ENCODE peak calls at places on chromosomes 13 and 19, in eight cellular contexts. F is tibial artery, K is suprapubic skin, S is spleen, D is body of pancreas, H is pancreas, Z is colonic mucosa, B is fibroblast of lung. U is an unnamed sample.

GRCh38 chr13:25371608-25372274 is at the start of gene ATP8A2:
- DNase-seq in F (no peak), K (no peak), S (no peak), D (no peak), H (no peak), Z (no peak), B (no peak), U (no peak)

GRCh38 chr19:6739884-6740588 is 556 bp downstream of the TRIP10 start:
- DNase-seq in F (no peak), K (no peak), S (peak), D (no peak), H (peak), Z (no peak), B (peak), U (no peak)

GRCh38 chr19:38267780-38268430 is 3.5 kb downstream of the SPINT2 start:
- DNase-seq in F (no peak), K (no peak), S (no peak), D (peak), H (peak), Z (peak), B (no peak), U (peak)

GRCh38 chr13:107743523-107743922 is 471.8 kb downstream of the LIG4 start:
- DNase-seq in F (no peak), K (no peak), S (no peak), D (no peak), H (no peak), Z (no peak), B (no peak), U (no peak)

GRCh38 chr13:20702945-20703784 is at the start of gene IL17D:
- DNase-seq in F (peak), K (no peak), S (peak), D (peak), H (no peak), Z (peak), B (no peak), U (peak)

GRCh38 chr19:3133793-3134116 is 2.1 kb upstream of the GNA15 start:
- DNase-seq in F (no peak), K (no peak), S (no peak), D (no peak), H (no peak), Z (no peak), B (no peak), U (no peak)

GRCh38 chr13:109568273-109568900 is 218.0 kb downstream of the IRS2 start:
- DNase-seq in F (no peak), K (no peak), S (no peak), D (no peak), H (no peak), Z (no peak), B (peak), U (no peak)

GRCh38 chr19:38049105-38049649 is 142.2 kb downstream of the SIPA1L3 start:
- DNase-seq in F (no peak), K (no peak), S (peak), D (no peak), H (no peak), Z (no peak), B (no peak), U (no peak)

GRCh38 chr13:111204438-111205177 is 89.5 kb downstream of the ARHGEF7 start:
- DNase-seq in F (peak), K (no peak), S (no peak), D (peak), H (peak), Z (no peak), B (peak), U (peak)

GRCh38 chr13:45838171-45838745 is 13.3 kb downstream of the SIAH3 start:
- DNase-seq in F (no peak), K (no peak), S (no peak), D (no peak), H (no peak), Z (no peak), B (no peak), U (peak)

GRCh38 chr13:57569981-57570380 is 61.6 kb upstream of the PCDH17 start:
- DNase-seq in F (no peak), K (no peak), S (no peak), D (no peak), H (no peak), Z (no peak), B (no peak), U (no peak)

GRCh38 chr19:17794731-17795494 is at the start of gene B3GNT3:
- DNase-seq in F (no peak), K (no peak), S (no peak), D (peak), H (peak), Z (peak), B (no peak), U (peak)

GRCh38 chr19:45616709-45617027 is 14.7 kb upstream of the GPR4 start:
- DNase-seq in F (no peak), K (no peak), S (no peak), D (peak), H (no peak), Z (no peak), B (no peak), U (no peak)

GRCh38 chr19:45712699-45713067 is 18.0 kb downstream of the FBXO46 start:
- DNase-seq in F (no peak), K (no peak), S (no peak), D (no peak), H (no peak), Z (no peak), B (no peak), U (no peak)

GRCh38 chr19:30085394-30085793 is 143.4 kb downstream of the URI1 start:
- DNase-seq in F (no peak), K (no peak), S (peak), D (peak), H (peak), Z (no peak), B (no peak), U (no peak)

GRCh38 chr13:43861863-43862262 is 17.7 kb downstream of the CCDC122 start:
- DNase-seq in F (no peak), K (no peak), S (no peak), D (no peak), H (no peak), Z (no peak), B (no peak), U (no peak)

GRCh38 chr13:48660356-48661076 is 6.8 kb downstream of the CYSLTR2 start:
- DNase-seq in F (no peak), K (no peak), S (no peak), D (no peak), H (no peak), Z (no peak), B (no peak), U (no peak)

GRCh38 chr13:114118086-114118762 is 14.2 kb downstream of the RASA3 start:
- DNase-seq in F (no peak), K (no peak), S (peak), D (no peak), H (no peak), Z (no peak), B (no peak), U (no peak)

GRCh38 chr13:99384468-99384867 is 77.3 kb upstream of the GPR183 start:
- DNase-seq in F (no peak), K (no peak), S (no peak), D (no peak), H (no peak), Z (no peak), B (no peak), U (no peak)

GRCh38 chr13:92823059-92823458 is 403.5 kb upstream of the GPC6 start:
- DNase-seq in F (no peak), K (no peak), S (no peak), D (no peak), H (no peak), Z (no peak), B (no peak), U (no peak)

GRCh38 chr13:39821977-39822376 is 166.5 kb downstream of the COG6 start:
- DNase-seq in F (no peak), K (no peak), S (no peak), D (no peak), H (no peak), Z (no peak), B (no peak), U (no peak)
- H3K4me3 ChIP-seq in F (no peak), K (no peak), S (no peak), D (no peak), H (no peak), Z (no peak), B (no peak), U (no peak)

GRCh38 chr13:32211788-32212187 is 103.4 kb downstream of the ZAR1L start:
- DNase-seq in F (no peak), K (no peak), S (no peak), D (no peak), H (no peak), Z (no peak), B (peak), U (no peak)
- H3K27ac ChIP-seq in F (peak), K (no peak), S (no peak), D (no peak), H (no peak), Z (no peak), B (peak), U (no peak)

GRCh38 chr13:27966641-27967202 is 2.4 kb downstream of the CDX2 start:
- DNase-seq in F (no peak), K (no peak), S (no peak), D (no peak), H (no peak), Z (peak), B (no peak), U (no peak)

GRCh38 chr13:27965343-27965739 is 3.8 kb downstream of the CDX2 start:
- DNase-seq in F (no peak), K (no peak), S (no peak), D (no peak), H (peak), Z (peak), B (no peak), U (no peak)

GRCh38 chr13:27964741-27965323 is 4.3 kb downstream of the CDX2 start:
- DNase-seq in F (no peak), K (no peak), S (no peak), D (no peak), H (peak), Z (peak), B (no peak), U (no peak)

GRCh38 chr13:27967203-27967735 is 1.8 kb downstream of the CDX2 start:
- DNase-seq in F (no peak), K (no peak), S (no peak), D (no peak), H (no peak), Z (peak), B (no peak), U (no peak)

DNA sequence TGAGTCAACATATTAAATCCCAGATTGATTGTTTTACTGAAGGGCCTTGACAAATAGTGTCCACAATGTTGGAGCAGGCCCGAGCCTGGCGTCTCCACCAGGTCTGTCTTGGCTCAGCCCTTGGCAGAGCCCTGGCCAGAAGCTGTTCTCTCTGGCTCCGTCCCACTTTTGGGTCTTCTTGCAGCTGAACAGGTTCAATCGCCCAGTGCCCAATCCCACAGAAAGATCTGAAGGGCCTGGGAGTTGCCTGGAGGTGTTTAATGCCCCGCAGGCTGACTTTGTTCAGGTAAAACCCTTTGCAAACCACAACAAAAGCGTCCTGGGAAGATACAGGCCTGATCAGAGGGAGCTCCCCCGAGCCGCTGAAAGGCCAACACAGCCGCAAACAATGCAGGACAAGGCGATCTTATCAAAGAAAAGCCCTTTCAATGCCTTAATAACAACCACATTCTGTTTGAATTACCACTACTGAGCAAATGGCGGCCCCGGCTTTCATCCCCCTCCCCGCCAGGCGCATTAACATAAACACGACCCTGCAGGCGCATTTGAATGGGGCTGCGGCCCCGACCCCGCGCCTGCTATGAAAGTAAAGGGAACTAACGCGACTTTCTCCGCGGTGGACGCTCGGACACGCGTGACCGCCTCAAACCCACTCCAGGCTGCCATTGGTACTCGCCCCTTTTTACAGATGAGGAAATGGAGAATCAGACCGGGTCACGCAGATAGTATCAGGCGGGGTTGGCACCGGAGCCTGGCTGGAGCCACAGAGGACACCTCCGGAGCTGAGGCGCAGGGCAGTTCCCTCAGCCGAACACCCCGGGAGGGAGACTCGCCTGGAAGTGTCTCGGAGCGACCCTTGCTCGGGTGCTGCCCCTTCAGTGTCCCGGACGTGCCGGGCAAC is 3.1 kb downstream of the CDX2 start:
- DNase-seq in F (no peak), K (no peak), S (no peak), D (no peak), H (peak), Z (peak), B (no peak), U (no peak)
- TF ChIP-seq CTCF in F (no peak), K (no peak), S (no peak), D (no peak), H (no peak), Z (no peak), B (no peak), U (no peak)

GRCh38 chr13:75430618-75431209 is 51.3 kb downstream of the TBC1D4 start:
- DNase-seq in F (no peak), K (no peak), S (no peak), D (no peak), H (no peak), Z (no peak), B (no peak), U (no peak)
- H3K4me3 ChIP-seq in F (no peak), K (no peak), S (no peak), D (no peak), H (no peak), Z (no peak), B (no peak), U (no peak)

DNA sequence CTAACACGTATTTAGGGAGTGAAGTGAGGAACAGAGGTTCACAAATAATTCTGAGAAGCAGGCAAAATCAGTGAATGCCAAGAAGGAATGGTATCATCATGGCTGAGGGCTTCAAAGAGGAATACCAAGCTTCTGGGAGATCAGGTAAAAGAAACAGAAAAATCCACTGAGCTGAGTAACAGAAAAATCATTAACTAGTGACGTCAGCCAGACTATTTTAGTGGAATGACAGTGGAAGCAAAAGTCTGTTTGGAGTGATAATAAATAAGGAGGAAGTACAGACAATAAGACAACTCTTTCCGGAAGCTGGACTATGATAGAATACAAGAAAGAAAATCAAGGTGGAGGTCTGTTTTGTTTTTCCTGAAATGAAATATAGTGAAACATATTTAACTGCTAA is 83.5 kb downstream of the SACS start:
- DNase-seq in F (no peak), K (no peak), S (no peak), D (no peak), H (no peak), Z (no peak), B (no peak), U (no peak)
- H3K27ac ChIP-seq in F (no peak), K (peak), S (no peak), D (no peak), H (peak), Z (no peak), B (no peak), U (no peak)

DNA sequence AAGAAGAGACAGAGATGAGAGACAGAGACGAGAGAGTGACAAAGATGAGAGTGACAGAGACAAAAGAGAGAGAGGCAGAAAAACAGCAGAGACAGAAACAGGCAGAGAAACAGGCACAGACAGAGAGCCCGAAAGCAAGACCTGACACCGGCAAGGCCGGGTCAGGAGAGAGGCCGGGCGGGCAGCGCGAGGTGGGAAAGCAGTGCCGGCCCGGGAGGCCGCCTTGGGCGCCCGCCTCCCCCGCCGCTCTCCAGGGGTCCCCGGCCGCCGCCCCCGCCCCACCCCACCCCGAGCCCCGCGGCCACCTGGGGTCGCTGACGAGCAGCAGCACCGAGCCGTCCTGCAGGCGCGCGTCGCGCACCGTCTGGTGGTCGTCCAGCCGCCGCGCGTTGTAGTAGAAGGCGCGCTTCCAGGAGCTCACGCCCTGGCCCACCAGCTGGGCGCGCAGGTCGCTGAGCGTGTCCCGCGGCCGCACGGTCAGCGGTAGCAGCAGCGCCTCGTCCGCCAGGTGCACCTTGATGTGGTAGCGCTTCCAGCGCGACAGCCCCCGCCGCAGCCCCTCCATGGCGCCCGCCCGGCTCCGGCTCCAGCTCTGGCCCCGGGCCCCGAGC is at the start of gene TINCR:
- DNase-seq in F (no peak), K (no peak), S (no peak), D (no peak), H (no peak), Z (no peak), B (no peak), U (peak)
- TF ChIP-seq CTCF in F (no peak), K (peak), S (no peak), D (no peak), H (no peak), Z (no peak), B (no peak), U (no peak)

GRCh38 chr13:52847322-52847681 is 1.1 kb downstream of the PCDH8 start:
- DNase-seq in F (no peak), K (no peak), S (no peak), D (no peak), H (no peak), Z (no peak), B (no peak), U (no peak)

GRCh38 chr13:52847682-52848432 is 583 bp downstream of the PCDH8 start:
- DNase-seq in F (no peak), K (no peak), S (no peak), D (no peak), H (no peak), Z (no peak), B (no peak), U (peak)

GRCh38 chr13:52849727-52850395 is 1.4 kb upstream of the PCDH8 start:
- DNase-seq in F (no peak), K (no peak), S (no peak), D (no peak), H (no peak), Z (no peak), B (no peak), U (no peak)

GRCh38 chr13:52846567-52847321 is 1.7 kb downstream of the PCDH8 start:
- DNase-seq in F (no peak), K (no peak), S (peak), D (peak), H (peak), Z (peak), B (peak), U (peak)

GRCh38 chr13:52848455-52849190 is at the start of gene PCDH8:
- DNase-seq in F (no peak), K (no peak), S (no peak), D (no peak), H (no peak), Z (no peak), B (no peak), U (peak)
- H3K4me3 ChIP-seq in F (no peak), K (no peak), S (no peak), D (no peak), H (no peak), Z (no peak), B (no peak), U (no peak)

U was measured in upper lobe of left lung.